ENCODE peak calls at places on chromosomes 16 and 17, in five cellular contexts. One of them, this sample, is unnamed.

GRCh38 chr16:14514967-14515366 is 115.1 kb downstream of the PARN start:
- DNase-seq in ELF-1: no peak
- DNase-seq in T-helper 9 cell: no peak
- DNase-seq in SK-N-SH: no peak
- DNase-seq in HCT116: no peak
- DNase-seq in this sample: no peak

GRCh38 chr16:54886078-54886477 is 44.6 kb upstream of the IRX5 start:
- DNase-seq in ELF-1: no peak
- DNase-seq in T-helper 9 cell: no peak
- DNase-seq in SK-N-SH: no peak
- DNase-seq in HCT116: no peak
- DNase-seq in this sample: no peak

GRCh38 chr16:15464401-15465186 is 30.2 kb downstream of the BMERB1 start:
- DNase-seq in ELF-1: no peak
- DNase-seq in T-helper 9 cell: no peak
- DNase-seq in SK-N-SH: no peak
- DNase-seq in HCT116: no peak
- DNase-seq in this sample: no peak

GRCh38 chr16:74887084-74887483 is 97.8 kb downstream of the WDR59 start:
- DNase-seq in ELF-1: no peak
- DNase-seq in T-helper 9 cell: no peak
- DNase-seq in SK-N-SH: no peak
- DNase-seq in HCT116: no peak
- DNase-seq in this sample: no peak

GRCh38 chr17:32267690-32268205 is 2.1 kb downstream of the RHBDL3 start:
- DNase-seq in ELF-1: no peak
- DNase-seq in T-helper 9 cell: peak; percentile 15
- DNase-seq in SK-N-SH: no peak
- DNase-seq in HCT116: no peak
- DNase-seq in this sample: no peak

GRCh38 chr16:72371307-72372081 is 199.5 kb upstream of the PMFBP1 start:
- DNase-seq in ELF-1: peak; percentile 95
- DNase-seq in T-helper 9 cell: no peak
- DNase-seq in SK-N-SH: no peak
- DNase-seq in HCT116: peak; percentile 15
- DNase-seq in this sample: no peak

GRCh38 chr17:74223901-74224300 is 10.5 kb downstream of the TTYH2 start:
- DNase-seq in ELF-1: no peak
- DNase-seq in T-helper 9 cell: no peak
- DNase-seq in SK-N-SH: no peak
- DNase-seq in HCT116: no peak
- DNase-seq in this sample: no peak

GRCh38 chr16:88650749-88651275 is at the start of gene CYBA:
- DNase-seq in ELF-1: peak; percentile 41
- DNase-seq in T-helper 9 cell: peak; percentile 71
- DNase-seq in SK-N-SH: peak; percentile 88
- DNase-seq in HCT116: peak; percentile 57
- DNase-seq in this sample: peak; percentile 96